ENCODE peak calls at places on chromosomes 6 and 20, in eight cellular contexts. One of them, this sample, is unnamed.

GRCh38 chr6:150145830-150146229 is 3.0 kb downstream of the PPP1R14C start:
- DNase-seq in GDM1: no peak
- DNase-seq in EL: no peak
- DNase-seq in Karpas-422: no peak
- DNase-seq in mesenchymal stem cell: no peak
- DNase-seq in cardiac fibroblast: no peak
- DNase-seq in epithelial cell of esophagus: peak
- DNase-seq in naive thymus-derived CD8-positive, alpha-beta T cell: no peak
- DNase-seq in this sample: peak

GRCh38 chr6:122803056-122803695 is 14.1 kb downstream of the SMPDL3A start:
- DNase-seq in GDM1: no peak
- DNase-seq in EL: no peak
- DNase-seq in Karpas-422: no peak
- DNase-seq in mesenchymal stem cell: peak
- DNase-seq in cardiac fibroblast: peak
- DNase-seq in epithelial cell of esophagus: no peak
- DNase-seq in naive thymus-derived CD8-positive, alpha-beta T cell: no peak
- DNase-seq in this sample: no peak

GRCh38 chr6:85404497-85405174 is 45.2 kb upstream of the NT5E start:
- DNase-seq in GDM1: no peak
- DNase-seq in EL: peak
- DNase-seq in Karpas-422: no peak
- DNase-seq in mesenchymal stem cell: peak
- DNase-seq in cardiac fibroblast: peak
- DNase-seq in epithelial cell of esophagus: peak
- DNase-seq in naive thymus-derived CD8-positive, alpha-beta T cell: no peak
- DNase-seq in this sample: peak

GRCh38 chr6:34950849-34951248 is 61.8 kb downstream of the ANKS1A start:
- DNase-seq in GDM1: no peak
- DNase-seq in EL: no peak
- DNase-seq in Karpas-422: no peak
- DNase-seq in mesenchymal stem cell: no peak
- DNase-seq in cardiac fibroblast: no peak
- DNase-seq in epithelial cell of esophagus: no peak
- DNase-seq in naive thymus-derived CD8-positive, alpha-beta T cell: no peak
- DNase-seq in this sample: no peak

GRCh38 chr6:27126815-27127537 is 120.5 kb upstream of the PRSS16 start:
- DNase-seq in GDM1: peak
- DNase-seq in EL: peak
- DNase-seq in Karpas-422: peak
- DNase-seq in mesenchymal stem cell: peak
- DNase-seq in cardiac fibroblast: peak
- DNase-seq in epithelial cell of esophagus: peak
- DNase-seq in naive thymus-derived CD8-positive, alpha-beta T cell: peak
- DNase-seq in this sample: peak

GRCh38 chr6:56481957-56482356 is 160.7 kb downstream of the DST start:
- DNase-seq in GDM1: no peak
- DNase-seq in EL: no peak
- DNase-seq in Karpas-422: no peak
- DNase-seq in mesenchymal stem cell: no peak
- DNase-seq in cardiac fibroblast: no peak
- DNase-seq in epithelial cell of esophagus: no peak
- DNase-seq in naive thymus-derived CD8-positive, alpha-beta T cell: no peak
- DNase-seq in this sample: no peak

GRCh38 chr20:37278966-37279590 is 10.4 kb upstream of the MANBAL start:
- DNase-seq in GDM1: no peak
- DNase-seq in EL: peak
- DNase-seq in Karpas-422: no peak
- DNase-seq in mesenchymal stem cell: no peak
- DNase-seq in cardiac fibroblast: no peak
- DNase-seq in epithelial cell of esophagus: peak
- DNase-seq in naive thymus-derived CD8-positive, alpha-beta T cell: no peak
- DNase-seq in this sample: no peak

GRCh38 chr6:71181565-71181964 is 107.0 kb upstream of the OGFRL1 start:
- DNase-seq in GDM1: no peak
- DNase-seq in EL: peak
- DNase-seq in Karpas-422: no peak
- DNase-seq in mesenchymal stem cell: peak
- DNase-seq in cardiac fibroblast: peak
- DNase-seq in epithelial cell of esophagus: peak
- DNase-seq in naive thymus-derived CD8-positive, alpha-beta T cell: no peak
- DNase-seq in this sample: peak

GRCh38 chr6:122806290-122806689 is 17.2 kb downstream of the SMPDL3A start:
- DNase-seq in GDM1: no peak
- DNase-seq in EL: no peak
- DNase-seq in Karpas-422: no peak
- DNase-seq in mesenchymal stem cell: no peak
- DNase-seq in cardiac fibroblast: no peak
- DNase-seq in epithelial cell of esophagus: no peak
- DNase-seq in naive thymus-derived CD8-positive, alpha-beta T cell: no peak
- DNase-seq in this sample: no peak

GRCh38 chr6:66699385-66699784 is 992.4 kb upstream of the EYS start:
- DNase-seq in GDM1: no peak
- DNase-seq in EL: no peak
- DNase-seq in Karpas-422: no peak
- DNase-seq in mesenchymal stem cell: no peak
- DNase-seq in cardiac fibroblast: no peak
- DNase-seq in epithelial cell of esophagus: no peak
- DNase-seq in naive thymus-derived CD8-positive, alpha-beta T cell: no peak
- DNase-seq in this sample: no peak

GRCh38 chr6:4883298-4883697 is 107.1 kb downstream of the CDYL start:
- DNase-seq in GDM1: no peak
- DNase-seq in EL: no peak
- DNase-seq in Karpas-422: no peak
- DNase-seq in mesenchymal stem cell: no peak
- DNase-seq in cardiac fibroblast: no peak
- DNase-seq in epithelial cell of esophagus: no peak
- DNase-seq in naive thymus-derived CD8-positive, alpha-beta T cell: no peak
- DNase-seq in this sample: no peak

GRCh38 chr20:49601153-49601924 is 33.4 kb upstream of the PTGIS start:
- DNase-seq in GDM1: no peak
- DNase-seq in EL: no peak
- DNase-seq in Karpas-422: peak
- DNase-seq in mesenchymal stem cell: no peak
- DNase-seq in cardiac fibroblast: no peak
- DNase-seq in epithelial cell of esophagus: no peak
- DNase-seq in naive thymus-derived CD8-positive, alpha-beta T cell: no peak
- DNase-seq in this sample: no peak

GRCh38 chr6:38239719-38240451 is 399.8 kb downstream of the BTBD9 start:
- DNase-seq in GDM1: no peak
- DNase-seq in EL: peak
- DNase-seq in Karpas-422: no peak
- DNase-seq in mesenchymal stem cell: no peak
- DNase-seq in cardiac fibroblast: peak
- DNase-seq in epithelial cell of esophagus: peak
- DNase-seq in naive thymus-derived CD8-positive, alpha-beta T cell: no peak
- DNase-seq in this sample: peak

GRCh38 chr20:21609221-21609620 is 95.4 kb upstream of the NKX2-2 start:
- DNase-seq in GDM1: no peak
- DNase-seq in EL: peak
- DNase-seq in Karpas-422: no peak
- DNase-seq in mesenchymal stem cell: no peak
- DNase-seq in cardiac fibroblast: no peak
- DNase-seq in epithelial cell of esophagus: peak
- DNase-seq in naive thymus-derived CD8-positive, alpha-beta T cell: no peak
- DNase-seq in this sample: peak

GRCh38 chr6:42963855-42964605 is 3.5 kb downstream of the GNMT start:
- DNase-seq in GDM1: peak
- DNase-seq in EL: peak
- DNase-seq in Karpas-422: peak
- DNase-seq in mesenchymal stem cell: peak
- DNase-seq in cardiac fibroblast: peak
- DNase-seq in epithelial cell of esophagus: peak
- DNase-seq in naive thymus-derived CD8-positive, alpha-beta T cell: no peak
- DNase-seq in this sample: peak

GRCh38 chr6:167467282-167467681 is 142.4 kb downstream of the TTLL2 start:
- DNase-seq in GDM1: no peak
- DNase-seq in EL: no peak
- DNase-seq in Karpas-422: no peak
- DNase-seq in mesenchymal stem cell: no peak
- DNase-seq in cardiac fibroblast: no peak
- DNase-seq in epithelial cell of esophagus: no peak
- DNase-seq in naive thymus-derived CD8-positive, alpha-beta T cell: no peak
- DNase-seq in this sample: no peak

GRCh38 chr20:2402271-2402980 is 21.7 kb downstream of the TGM6 start:
- DNase-seq in GDM1: no peak
- DNase-seq in EL: peak
- DNase-seq in Karpas-422: peak
- DNase-seq in mesenchymal stem cell: peak
- DNase-seq in cardiac fibroblast: peak
- DNase-seq in epithelial cell of esophagus: peak
- DNase-seq in naive thymus-derived CD8-positive, alpha-beta T cell: no peak
- DNase-seq in this sample: peak

GRCh38 chr6:37698264-37699137 is 818 bp upstream of the MDGA1 start:
- DNase-seq in GDM1: no peak
- DNase-seq in EL: peak
- DNase-seq in Karpas-422: no peak
- DNase-seq in mesenchymal stem cell: peak
- DNase-seq in cardiac fibroblast: peak
- DNase-seq in epithelial cell of esophagus: peak
- DNase-seq in naive thymus-derived CD8-positive, alpha-beta T cell: peak
- DNase-seq in this sample: peak

GRCh38 chr6:27757307-27757706 is 154.9 kb downstream of the OR2B2 start:
- DNase-seq in GDM1: no peak
- DNase-seq in EL: no peak
- DNase-seq in Karpas-422: no peak
- DNase-seq in mesenchymal stem cell: no peak
- DNase-seq in cardiac fibroblast: no peak
- DNase-seq in epithelial cell of esophagus: peak
- DNase-seq in naive thymus-derived CD8-positive, alpha-beta T cell: peak
- DNase-seq in this sample: no peak

GRCh38 chr20:46031701-46032254 is 2.8 kb downstream of the SLC12A5 start:
- DNase-seq in GDM1: no peak
- DNase-seq in EL: no peak
- DNase-seq in Karpas-422: no peak
- DNase-seq in mesenchymal stem cell: no peak
- DNase-seq in cardiac fibroblast: no peak
- DNase-seq in epithelial cell of esophagus: peak
- DNase-seq in naive thymus-derived CD8-positive, alpha-beta T cell: no peak
- DNase-seq in this sample: peak

GRCh38 chr20:35568645-35569044 is 26.8 kb downstream of the ERGIC3 start:
- DNase-seq in GDM1: no peak
- DNase-seq in EL: no peak
- DNase-seq in Karpas-422: peak
- DNase-seq in mesenchymal stem cell: no peak
- DNase-seq in cardiac fibroblast: no peak
- DNase-seq in epithelial cell of esophagus: peak
- DNase-seq in naive thymus-derived CD8-positive, alpha-beta T cell: no peak
- DNase-seq in this sample: peak

GRCh38 chr6:137882225-137882961 is 15.3 kb downstream of the TNFAIP3 start:
- DNase-seq in GDM1: peak
- DNase-seq in EL: no peak
- DNase-seq in Karpas-422: peak
- DNase-seq in mesenchymal stem cell: peak
- DNase-seq in cardiac fibroblast: peak
- DNase-seq in epithelial cell of esophagus: no peak
- DNase-seq in naive thymus-derived CD8-positive, alpha-beta T cell: no peak
- DNase-seq in this sample: no peak

GRCh38 chr6:36374194-36374593 is 13.3 kb downstream of the ETV7 start:
- DNase-seq in GDM1: no peak
- DNase-seq in EL: no peak
- DNase-seq in Karpas-422: no peak
- DNase-seq in mesenchymal stem cell: no peak
- DNase-seq in cardiac fibroblast: no peak
- DNase-seq in epithelial cell of esophagus: no peak
- DNase-seq in naive thymus-derived CD8-positive, alpha-beta T cell: no peak
- DNase-seq in this sample: no peak

GRCh38 chr20:50223321-50223995 is 32.8 kb downstream of the CEBPB start:
- DNase-seq in GDM1: no peak
- DNase-seq in EL: no peak
- DNase-seq in Karpas-422: no peak
- DNase-seq in mesenchymal stem cell: no peak
- DNase-seq in cardiac fibroblast: no peak
- DNase-seq in epithelial cell of esophagus: no peak
- DNase-seq in naive thymus-derived CD8-positive, alpha-beta T cell: no peak
- DNase-seq in this sample: no peak

GRCh38 chr6:141141870-141142269 is 990.9 kb upstream of the GJE1 start:
- DNase-seq in GDM1: no peak
- DNase-seq in EL: no peak
- DNase-seq in Karpas-422: no peak
- DNase-seq in mesenchymal stem cell: no peak
- DNase-seq in cardiac fibroblast: no peak
- DNase-seq in epithelial cell of esophagus: no peak
- DNase-seq in naive thymus-derived CD8-positive, alpha-beta T cell: no peak
- DNase-seq in this sample: peak

GRCh38 chr20:34022154-34022842 is 28.6 kb downstream of the RALY start:
- DNase-seq in GDM1: peak
- DNase-seq in EL: peak
- DNase-seq in Karpas-422: peak
- DNase-seq in mesenchymal stem cell: peak
- DNase-seq in cardiac fibroblast: peak
- DNase-seq in epithelial cell of esophagus: peak
- DNase-seq in naive thymus-derived CD8-positive, alpha-beta T cell: no peak
- DNase-seq in this sample: peak

GRCh38 chr6:38346291-38347079 is 293.2 kb downstream of the BTBD9 start:
- DNase-seq in GDM1: no peak
- DNase-seq in EL: peak
- DNase-seq in Karpas-422: no peak
- DNase-seq in mesenchymal stem cell: peak
- DNase-seq in cardiac fibroblast: peak
- DNase-seq in epithelial cell of esophagus: peak
- DNase-seq in naive thymus-derived CD8-positive, alpha-beta T cell: no peak
- DNase-seq in this sample: peak

GRCh38 chr6:105882071-105882803 is 203.9 kb upstream of the PRDM1 start:
- DNase-seq in GDM1: no peak
- DNase-seq in EL: no peak
- DNase-seq in Karpas-422: no peak
- DNase-seq in mesenchymal stem cell: peak
- DNase-seq in cardiac fibroblast: no peak
- DNase-seq in epithelial cell of esophagus: no peak
- DNase-seq in naive thymus-derived CD8-positive, alpha-beta T cell: no peak
- DNase-seq in this sample: peak

GRCh38 chr20:48709292-48709691 is 118.5 kb downstream of the PREX1 start:
- DNase-seq in GDM1: no peak
- DNase-seq in EL: no peak
- DNase-seq in Karpas-422: no peak
- DNase-seq in mesenchymal stem cell: no peak
- DNase-seq in cardiac fibroblast: no peak
- DNase-seq in epithelial cell of esophagus: no peak
- DNase-seq in naive thymus-derived CD8-positive, alpha-beta T cell: no peak
- DNase-seq in this sample: no peak

GRCh38 chr6:69795469-69796080 is 1.2 kb downstream of the LMBRD1 start:
- DNase-seq in GDM1: no peak
- DNase-seq in EL: no peak
- DNase-seq in Karpas-422: peak
- DNase-seq in mesenchymal stem cell: peak
- DNase-seq in cardiac fibroblast: peak
- DNase-seq in epithelial cell of esophagus: no peak
- DNase-seq in naive thymus-derived CD8-positive, alpha-beta T cell: no peak
- DNase-seq in this sample: no peak

GRCh38 chr20:8523684-8524083 is 391.6 kb downstream of the PLCB1 start:
- DNase-seq in GDM1: no peak
- DNase-seq in EL: no peak
- DNase-seq in Karpas-422: peak
- DNase-seq in mesenchymal stem cell: no peak
- DNase-seq in cardiac fibroblast: peak
- DNase-seq in epithelial cell of esophagus: no peak
- DNase-seq in naive thymus-derived CD8-positive, alpha-beta T cell: no peak
- DNase-seq in this sample: peak

GRCh38 chr6:167932468-167933276 is 64.8 kb upstream of the KIF25 start:
- DNase-seq in GDM1: no peak
- DNase-seq in EL: no peak
- DNase-seq in Karpas-422: no peak
- DNase-seq in mesenchymal stem cell: no peak
- DNase-seq in cardiac fibroblast: no peak
- DNase-seq in epithelial cell of esophagus: peak
- DNase-seq in naive thymus-derived CD8-positive, alpha-beta T cell: no peak
- DNase-seq in this sample: no peak

GRCh38 chr20:46375771-46376170 is 30.6 kb downstream of the ELMO2 start:
- DNase-seq in GDM1: no peak
- DNase-seq in EL: peak
- DNase-seq in Karpas-422: no peak
- DNase-seq in mesenchymal stem cell: no peak
- DNase-seq in cardiac fibroblast: peak
- DNase-seq in epithelial cell of esophagus: peak
- DNase-seq in naive thymus-derived CD8-positive, alpha-beta T cell: no peak
- DNase-seq in this sample: peak

GRCh38 chr6:44011350-44011925 is 115.8 kb downstream of the MRPL14 start:
- DNase-seq in GDM1: no peak
- DNase-seq in EL: no peak
- DNase-seq in Karpas-422: no peak
- DNase-seq in mesenchymal stem cell: no peak
- DNase-seq in cardiac fibroblast: no peak
- DNase-seq in epithelial cell of esophagus: no peak
- DNase-seq in naive thymus-derived CD8-positive, alpha-beta T cell: no peak
- DNase-seq in this sample: peak